ENCODE peak calls at places on chromosomes 1 and 21, in ten cellular contexts. One of them, this sample, is unnamed.

GRCh38 chr1:62417351-62417999 is 19.4 kb upstream of the USP1 start:
- DNase-seq in HFF-Myc: no peak
- DNase-seq in HFFc6: no peak
- DNase-seq in CD8-positive, alpha-beta T cell: no peak
- DNase-seq in GM13976: no peak
- DNase-seq in mesothelial cell of epicardium: no peak
- DNase-seq in ovary: no peak
- DNase-seq in brain microvascular endothelial cell: no peak
- DNase-seq in H9: no peak
- DNase-seq in uterus: no peak
- DNase-seq in this sample: no peak

GRCh38 chr21:29678616-29679015 is 261.2 kb downstream of the GRIK1 start:
- DNase-seq in HFF-Myc: no peak
- DNase-seq in HFFc6: no peak
- DNase-seq in CD8-positive, alpha-beta T cell: no peak
- DNase-seq in GM13976: no peak
- DNase-seq in mesothelial cell of epicardium: no peak
- DNase-seq in ovary: no peak
- DNase-seq in brain microvascular endothelial cell: peak; percentile 82
- DNase-seq in H9: no peak
- DNase-seq in uterus: no peak
- DNase-seq in this sample: no peak

GRCh38 chr1:61210435-61211012 is 128.2 kb downstream of the NFIA start:
- DNase-seq in HFF-Myc: no peak
- DNase-seq in HFFc6: no peak
- DNase-seq in CD8-positive, alpha-beta T cell: no peak
- DNase-seq in GM13976: no peak
- DNase-seq in mesothelial cell of epicardium: no peak
- DNase-seq in ovary: no peak
- DNase-seq in brain microvascular endothelial cell: no peak
- DNase-seq in H9: no peak
- DNase-seq in uterus: no peak
- DNase-seq in this sample: no peak

GRCh38 chr1:114710360-114710759 is 6.2 kb downstream of the NRAS start:
- DNase-seq in HFF-Myc: no peak
- DNase-seq in HFFc6: no peak
- DNase-seq in CD8-positive, alpha-beta T cell: no peak
- DNase-seq in GM13976: no peak
- DNase-seq in mesothelial cell of epicardium: no peak
- DNase-seq in ovary: no peak
- DNase-seq in brain microvascular endothelial cell: no peak
- DNase-seq in H9: no peak
- DNase-seq in uterus: no peak
- DNase-seq in this sample: no peak

GRCh38 chr21:42493109-42494060 is 2.6 kb downstream of the RSPH1 start:
- DNase-seq in HFF-Myc: no peak
- DNase-seq in HFFc6: no peak
- DNase-seq in CD8-positive, alpha-beta T cell: no peak
- DNase-seq in GM13976: no peak
- DNase-seq in mesothelial cell of epicardium: no peak
- DNase-seq in ovary: no peak
- DNase-seq in brain microvascular endothelial cell: no peak
- DNase-seq in H9: no peak
- DNase-seq in uterus: no peak
- DNase-seq in this sample: no peak

GRCh38 chr1:23475134-23475628 is 8.8 kb downstream of the ASAP3 start:
- DNase-seq in HFF-Myc: peak; percentile 86
- DNase-seq in HFFc6: peak; percentile 94
- DNase-seq in CD8-positive, alpha-beta T cell: no peak
- DNase-seq in GM13976: no peak
- DNase-seq in mesothelial cell of epicardium: no peak
- DNase-seq in ovary: peak; percentile 59
- DNase-seq in brain microvascular endothelial cell: peak; percentile 90
- DNase-seq in H9: no peak
- DNase-seq in uterus: peak; percentile 52
- DNase-seq in this sample: peak; percentile 73

GRCh38 chr1:154583691-154584212 is 16.2 kb downstream of the CHRNB2 start:
- DNase-seq in HFF-Myc: no peak
- DNase-seq in HFFc6: no peak
- DNase-seq in CD8-positive, alpha-beta T cell: no peak
- DNase-seq in GM13976: no peak
- DNase-seq in mesothelial cell of epicardium: no peak
- DNase-seq in ovary: peak; percentile 61
- DNase-seq in brain microvascular endothelial cell: no peak
- DNase-seq in H9: no peak
- DNase-seq in uterus: no peak
- DNase-seq in this sample: no peak

GRCh38 chr1:221381858-221382623 is 359.8 kb downstream of the DUSP10 start:
- DNase-seq in HFF-Myc: no peak
- DNase-seq in HFFc6: peak; percentile 73
- DNase-seq in CD8-positive, alpha-beta T cell: no peak
- DNase-seq in GM13976: no peak
- DNase-seq in mesothelial cell of epicardium: no peak
- DNase-seq in ovary: no peak
- DNase-seq in brain microvascular endothelial cell: no peak
- DNase-seq in H9: no peak
- DNase-seq in uterus: no peak
- DNase-seq in this sample: no peak

GRCh38 chr1:166839600-166840308 is 479 bp downstream of the POGK start:
- DNase-seq in HFF-Myc: no peak
- DNase-seq in HFFc6: peak; percentile 25
- DNase-seq in CD8-positive, alpha-beta T cell: peak; percentile 38
- DNase-seq in GM13976: peak; percentile 58
- DNase-seq in mesothelial cell of epicardium: peak; percentile 48
- DNase-seq in ovary: peak; percentile 51
- DNase-seq in brain microvascular endothelial cell: no peak
- DNase-seq in H9: peak; percentile 66
- DNase-seq in uterus: peak; percentile 40
- DNase-seq in this sample: no peak

GRCh38 chr1:24329797-24330543 is 10.8 kb downstream of the GRHL3 start:
- DNase-seq in HFF-Myc: no peak
- DNase-seq in HFFc6: peak; percentile 59
- DNase-seq in CD8-positive, alpha-beta T cell: no peak
- DNase-seq in GM13976: no peak
- DNase-seq in mesothelial cell of epicardium: no peak
- DNase-seq in ovary: no peak
- DNase-seq in brain microvascular endothelial cell: peak; percentile 49
- DNase-seq in H9: no peak
- DNase-seq in uterus: no peak
- DNase-seq in this sample: no peak

GRCh38 chr1:208174200-208174599 is 70.0 kb downstream of the PLXNA2 start:
- DNase-seq in HFF-Myc: no peak
- DNase-seq in HFFc6: peak; percentile 16
- DNase-seq in CD8-positive, alpha-beta T cell: no peak
- DNase-seq in GM13976: no peak
- DNase-seq in mesothelial cell of epicardium: no peak
- DNase-seq in ovary: no peak
- DNase-seq in brain microvascular endothelial cell: no peak
- DNase-seq in H9: no peak
- DNase-seq in uterus: no peak
- DNase-seq in this sample: no peak

GRCh38 chr1:21592086-21592865 is 76.9 kb downstream of the RAP1GAP start:
- DNase-seq in HFF-Myc: no peak
- DNase-seq in HFFc6: no peak
- DNase-seq in CD8-positive, alpha-beta T cell: no peak
- DNase-seq in GM13976: no peak
- DNase-seq in mesothelial cell of epicardium: no peak
- DNase-seq in ovary: no peak
- DNase-seq in brain microvascular endothelial cell: no peak
- DNase-seq in H9: no peak
- DNase-seq in uterus: no peak
- DNase-seq in this sample: no peak

GRCh38 chr1:58809327-58810040 is 25.6 kb upstream of the JUN start:
- DNase-seq in HFF-Myc: no peak
- DNase-seq in HFFc6: no peak
- DNase-seq in CD8-positive, alpha-beta T cell: no peak
- DNase-seq in GM13976: no peak
- DNase-seq in mesothelial cell of epicardium: no peak
- DNase-seq in ovary: peak; percentile 53
- DNase-seq in brain microvascular endothelial cell: peak; percentile 62
- DNase-seq in H9: no peak
- DNase-seq in uterus: peak; percentile 32
- DNase-seq in this sample: no peak

GRCh38 chr21:17925900-17926299 is 106.7 kb upstream of the C21orf91 start:
- DNase-seq in HFF-Myc: no peak
- DNase-seq in HFFc6: peak; percentile 7
- DNase-seq in CD8-positive, alpha-beta T cell: no peak
- DNase-seq in GM13976: no peak
- DNase-seq in mesothelial cell of epicardium: no peak
- DNase-seq in ovary: no peak
- DNase-seq in brain microvascular endothelial cell: no peak
- DNase-seq in H9: no peak
- DNase-seq in uterus: no peak
- DNase-seq in this sample: no peak

GRCh38 chr1:109792056-109792831 is 28.5 kb upstream of the EPS8L3 start:
- DNase-seq in HFF-Myc: peak; percentile 87
- DNase-seq in HFFc6: peak; percentile 93
- DNase-seq in CD8-positive, alpha-beta T cell: no peak
- DNase-seq in GM13976: no peak
- DNase-seq in mesothelial cell of epicardium: peak; percentile 93
- DNase-seq in ovary: peak; percentile 85
- DNase-seq in brain microvascular endothelial cell: peak; percentile 92
- DNase-seq in H9: peak; percentile 75
- DNase-seq in uterus: peak; percentile 77
- DNase-seq in this sample: peak; percentile 91
- TF ChIP-seq CTCF in HFF-Myc: peak; percentile 70
- TF ChIP-seq CTCF in HFFc6: peak; percentile 71
- TF ChIP-seq CTCF in CD8-positive, alpha-beta T cell: no peak
- TF ChIP-seq CTCF in GM13976: no peak
- TF ChIP-seq CTCF in mesothelial cell of epicardium: no peak
- TF ChIP-seq CTCF in ovary: no peak
- TF ChIP-seq CTCF in brain microvascular endothelial cell: peak; percentile 82
- TF ChIP-seq CTCF in H9: peak; percentile 19
- TF ChIP-seq CTCF in uterus: peak; percentile 25
- TF ChIP-seq CTCF in this sample: peak; percentile 81

DNA sequence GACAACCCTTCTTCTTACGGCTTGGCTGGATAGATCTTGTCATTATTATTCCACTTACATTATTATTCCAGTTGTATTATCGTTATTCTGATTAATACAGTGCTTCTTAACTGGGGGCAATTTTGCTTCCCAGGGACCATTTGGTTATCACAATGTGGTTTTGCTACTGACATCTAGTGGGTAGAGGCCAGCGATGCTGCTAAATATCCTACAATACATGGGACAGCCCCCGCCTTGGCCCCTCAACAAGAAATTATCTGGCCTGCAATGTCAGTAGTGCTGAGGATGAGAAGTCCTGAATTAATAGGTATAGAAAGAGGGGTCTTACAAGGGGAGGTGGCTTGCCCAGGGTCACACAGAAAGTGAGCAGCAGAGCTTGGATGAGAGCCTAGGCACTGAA is 105.6 kb downstream of the PTPRU start:
- DNase-seq in HFF-Myc: no peak
- DNase-seq in HFFc6: no peak
- DNase-seq in CD8-positive, alpha-beta T cell: no peak
- DNase-seq in GM13976: no peak
- DNase-seq in mesothelial cell of epicardium: no peak
- DNase-seq in ovary: no peak
- DNase-seq in brain microvascular endothelial cell: peak; percentile 3
- DNase-seq in H9: no peak
- DNase-seq in uterus: no peak
- DNase-seq in this sample: no peak
- TF ChIP-seq CTCF in HFF-Myc: no peak
- TF ChIP-seq CTCF in HFFc6: peak; percentile 35
- TF ChIP-seq CTCF in CD8-positive, alpha-beta T cell: no peak
- TF ChIP-seq CTCF in GM13976: no peak
- TF ChIP-seq CTCF in mesothelial cell of epicardium: no peak
- TF ChIP-seq CTCF in ovary: no peak
- TF ChIP-seq CTCF in brain microvascular endothelial cell: peak; percentile 25
- TF ChIP-seq CTCF in H9: peak; percentile 49
- TF ChIP-seq CTCF in uterus: no peak
- TF ChIP-seq CTCF in this sample: peak; percentile 21

GRCh38 chr1:177340601-177341067 is 169.9 kb downstream of the BRINP2 start:
- DNase-seq in HFF-Myc: no peak
- DNase-seq in HFFc6: no peak
- DNase-seq in CD8-positive, alpha-beta T cell: no peak
- DNase-seq in GM13976: no peak
- DNase-seq in mesothelial cell of epicardium: no peak
- DNase-seq in ovary: no peak
- DNase-seq in brain microvascular endothelial cell: no peak
- DNase-seq in H9: no peak
- DNase-seq in uterus: peak; percentile 57
- DNase-seq in this sample: no peak

GRCh38 chr1:177334276-177334675 is 163.5 kb downstream of the BRINP2 start:
- DNase-seq in HFF-Myc: no peak
- DNase-seq in HFFc6: no peak
- DNase-seq in CD8-positive, alpha-beta T cell: no peak
- DNase-seq in GM13976: no peak
- DNase-seq in mesothelial cell of epicardium: no peak
- DNase-seq in ovary: no peak
- DNase-seq in brain microvascular endothelial cell: peak; percentile 11
- DNase-seq in H9: no peak
- DNase-seq in uterus: no peak
- DNase-seq in this sample: no peak

GRCh38 chr1:177334856-177335255 is 164.1 kb downstream of the BRINP2 start:
- DNase-seq in HFF-Myc: no peak
- DNase-seq in HFFc6: no peak
- DNase-seq in CD8-positive, alpha-beta T cell: no peak
- DNase-seq in GM13976: no peak
- DNase-seq in mesothelial cell of epicardium: no peak
- DNase-seq in ovary: no peak
- DNase-seq in brain microvascular endothelial cell: no peak
- DNase-seq in H9: no peak
- DNase-seq in uterus: no peak
- DNase-seq in this sample: no peak

GRCh38 chr1:177341773-177342172 is 171.0 kb downstream of the BRINP2 start:
- DNase-seq in HFF-Myc: no peak
- DNase-seq in HFFc6: no peak
- DNase-seq in CD8-positive, alpha-beta T cell: no peak
- DNase-seq in GM13976: no peak
- DNase-seq in mesothelial cell of epicardium: no peak
- DNase-seq in ovary: no peak
- DNase-seq in brain microvascular endothelial cell: no peak
- DNase-seq in H9: no peak
- DNase-seq in uterus: peak; percentile 24
- DNase-seq in this sample: no peak

GRCh38 chr1:177338376-177338775 is 167.6 kb downstream of the BRINP2 start:
- DNase-seq in HFF-Myc: no peak
- DNase-seq in HFFc6: no peak
- DNase-seq in CD8-positive, alpha-beta T cell: no peak
- DNase-seq in GM13976: no peak
- DNase-seq in mesothelial cell of epicardium: no peak
- DNase-seq in ovary: no peak
- DNase-seq in brain microvascular endothelial cell: no peak
- DNase-seq in H9: no peak
- DNase-seq in uterus: no peak
- DNase-seq in this sample: no peak
- TF ChIP-seq CTCF in HFF-Myc: no peak
- TF ChIP-seq CTCF in HFFc6: no peak
- TF ChIP-seq CTCF in CD8-positive, alpha-beta T cell: no peak
- TF ChIP-seq CTCF in GM13976: no peak
- TF ChIP-seq CTCF in mesothelial cell of epicardium: no peak
- TF ChIP-seq CTCF in ovary: no peak
- TF ChIP-seq CTCF in brain microvascular endothelial cell: no peak
- TF ChIP-seq CTCF in H9: no peak
- TF ChIP-seq CTCF in uterus: no peak
- TF ChIP-seq CTCF in this sample: no peak

DNA sequence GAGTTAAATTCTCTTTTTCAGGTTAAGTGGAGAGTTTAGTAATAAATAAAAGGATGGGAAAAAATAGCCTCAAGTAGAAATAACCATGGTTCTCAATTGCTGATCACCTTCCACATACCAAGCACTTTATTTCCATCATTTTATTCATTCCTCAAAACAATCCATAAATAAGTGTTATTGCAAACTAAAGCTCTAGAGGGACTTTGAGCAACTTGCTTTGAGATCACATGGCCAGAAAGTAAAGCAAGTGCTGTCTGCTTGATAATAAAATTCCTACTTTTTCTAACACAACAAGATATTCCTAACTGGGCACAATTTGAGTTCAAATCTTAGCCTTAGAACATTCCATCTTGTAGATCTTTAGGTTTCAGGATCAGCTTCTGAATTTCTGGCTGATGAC is 97.1 kb upstream of the C1orf87 start:
- DNase-seq in HFF-Myc: no peak
- DNase-seq in HFFc6: no peak
- DNase-seq in CD8-positive, alpha-beta T cell: no peak
- DNase-seq in GM13976: no peak
- DNase-seq in mesothelial cell of epicardium: no peak
- DNase-seq in ovary: no peak
- DNase-seq in brain microvascular endothelial cell: no peak
- DNase-seq in H9: no peak
- DNase-seq in uterus: no peak
- DNase-seq in this sample: no peak
- TF ChIP-seq CTCF in HFF-Myc: no peak
- TF ChIP-seq CTCF in HFFc6: peak; percentile 45
- TF ChIP-seq CTCF in CD8-positive, alpha-beta T cell: no peak
- TF ChIP-seq CTCF in GM13976: no peak
- TF ChIP-seq CTCF in mesothelial cell of epicardium: no peak
- TF ChIP-seq CTCF in ovary: no peak
- TF ChIP-seq CTCF in brain microvascular endothelial cell: no peak
- TF ChIP-seq CTCF in H9: peak; percentile 13
- TF ChIP-seq CTCF in uterus: no peak
- TF ChIP-seq CTCF in this sample: no peak